ENCODE peak calls at places on chromosomes 4 and X, in four cellular contexts. J, E, Z and W are unnamed samples.

GRCh38 chr4:163610642-163611041 is 116.2 kb downstream of the TMA16 start:
- DNase-seq in J (no peak), E (peak), Z (no peak), W (no peak)

GRCh38 chrX:8607326-8607725 is 124.6 kb downstream of the ANOS1 start:
- DNase-seq in J (no peak), E (no peak), Z (no peak), W (no peak)

GRCh38 chr4:38560763-38561558 is 103.0 kb upstream of the KLF3 start:
- DNase-seq in J (no peak), E (no peak), Z (no peak), W (no peak)

GRCh38 chrX:9873952-9874351 is 87.7 kb downstream of the SHROOM2 start:
- DNase-seq in J (no peak), E (peak), Z (no peak), W (no peak)

GRCh38 chr4:4914059-4914820 is 54.8 kb downstream of the MSX1 start:
- DNase-seq in J (no peak), E (no peak), Z (no peak), W (no peak)

GRCh38 chrX:100098660-100099375 is 311.3 kb downstream of the PCDH19 start:
- DNase-seq in J (no peak), E (no peak), Z (no peak), W (no peak)

GRCh38 chrX:69493193-69493592 is 10.9 kb upstream of the NALF2 start:
- DNase-seq in J (no peak), E (peak), Z (no peak), W (peak)

GRCh38 chr4:20462426-20463175 is 210.9 kb downstream of the SLIT2 start:
- DNase-seq in J (no peak), E (no peak), Z (no peak), W (no peak)

GRCh38 chrX:17361620-17362019 is 13.4 kb upstream of the NHS start:
- DNase-seq in J (no peak), E (peak), Z (no peak), W (peak)

GRCh38 chr4:84691800-84692199 is 108.9 kb downstream of the CDS1 start:
- DNase-seq in J (no peak), E (no peak), Z (no peak), W (no peak)

GRCh38 chrX:53422091-53422914 is at the start of the genes RIBC1 and SMC1A:
- DNase-seq in J (peak), E (peak), Z (peak), W (peak)

GRCh38 chr4:71251266-71251665 is 87.6 kb upstream of the SLC4A4 start:
- DNase-seq in J (no peak), E (no peak), Z (no peak), W (no peak)

GRCh38 chr4:87506974-87507701 is 22.0 kb downstream of the SPARCL1 start:
- DNase-seq in J (no peak), E (no peak), Z (no peak), W (no peak)

GRCh38 chrX:55524487-55524886 is 34.8 kb upstream of the USP51 start:
- DNase-seq in J (no peak), E (peak), Z (no peak), W (no peak)

GRCh38 chr4:20086067-20086466 is 165.6 kb upstream of the SLIT2 start:
- DNase-seq in J (no peak), E (no peak), Z (no peak), W (no peak)

GRCh38 chrX:70444326-70445196 is at the start of gene DLG3:
- DNase-seq in J (no peak), E (peak), Z (no peak), W (no peak)

GRCh38 chrX:79107891-79108718 is 36.4 kb upstream of the GPR174 start:
- DNase-seq in J (no peak), E (no peak), Z (no peak), W (no peak)

GRCh38 chr4:20995591-20995990 is 295.3 kb downstream of the PACRGL start:
- DNase-seq in J (no peak), E (no peak), Z (no peak), W (no peak)

GRCh38 chr4:80201326-80202151 is 4.2 kb downstream of the PRDM8 start:
- DNase-seq in J (peak), E (peak), Z (peak), W (no peak)

GRCh38 chr4:14650127-14650526 is 352.2 kb upstream of the CPEB2 start:
- DNase-seq in J (no peak), E (no peak), Z (no peak), W (no peak)

GRCh38 chr4:177692907-177693306 is 250.7 kb upstream of the AGA start:
- DNase-seq in J (no peak), E (no peak), Z (no peak), W (no peak)

GRCh38 chr4:106985830-106986229 is 50.3 kb downstream of the DKK2 start:
- DNase-seq in J (no peak), E (no peak), Z (no peak), W (no peak)

GRCh38 chrX:40104649-40105015 is 6.9 kb upstream of the BCOR start:
- DNase-seq in J (no peak), E (peak), Z (peak), W (no peak)

GRCh38 chr4:186940476-186940875 is 216.8 kb upstream of the FAT1 start:
- DNase-seq in J (no peak), E (no peak), Z (no peak), W (no peak)

GRCh38 chr4:186946140-186946539 is 222.5 kb upstream of the FAT1 start:
- DNase-seq in J (no peak), E (peak), Z (no peak), W (no peak)

GRCh38 chr4:186943607-186943908 is 219.9 kb upstream of the FAT1 start:
- DNase-seq in J (no peak), E (no peak), Z (no peak), W (no peak)

GRCh38 chr4:186939766-186940165 is 216.1 kb upstream of the FAT1 start:
- DNase-seq in J (no peak), E (no peak), Z (no peak), W (no peak)

GRCh38 chr4:186942745-186943606 is 219.3 kb upstream of the FAT1 start:
- DNase-seq in J (no peak), E (peak), Z (peak), W (no peak)
- H3K9ac ChIP-seq in J (no peak), E (no peak), Z (no peak), W (no peak)

GRCh38 chr4:185773419-185773818 is 38.6 kb downstream of the SORBS2 start:
- DNase-seq in J (no peak), E (peak), Z (no peak), W (no peak)
- H3K9ac ChIP-seq in J (no peak), E (no peak), Z (peak), W (no peak)

GRCh38 chr4:8435656-8436121 is 4.8 kb downstream of the ACOX3 start:
- DNase-seq in J (no peak), E (no peak), Z (no peak), W (no peak)
- H3K9ac ChIP-seq in J (no peak), E (no peak), Z (no peak), W (no peak)

GRCh38 chr4:6767725-6768538 is 14.6 kb upstream of the KIAA0232 start:
- DNase-seq in J (no peak), E (no peak), Z (peak), W (no peak)

GRCh38 chr4:6770581-6771228 is 11.8 kb upstream of the KIAA0232 start:
- DNase-seq in J (no peak), E (no peak), Z (no peak), W (no peak)

GRCh38 chr4:6769984-6770420 is 12.5 kb upstream of the KIAA0232 start:
- DNase-seq in J (no peak), E (no peak), Z (peak), W (no peak)

GRCh38 chr4:6768539-6768905 is 14.0 kb upstream of the KIAA0232 start:
- DNase-seq in J (no peak), E (no peak), Z (no peak), W (no peak)

DNA sequence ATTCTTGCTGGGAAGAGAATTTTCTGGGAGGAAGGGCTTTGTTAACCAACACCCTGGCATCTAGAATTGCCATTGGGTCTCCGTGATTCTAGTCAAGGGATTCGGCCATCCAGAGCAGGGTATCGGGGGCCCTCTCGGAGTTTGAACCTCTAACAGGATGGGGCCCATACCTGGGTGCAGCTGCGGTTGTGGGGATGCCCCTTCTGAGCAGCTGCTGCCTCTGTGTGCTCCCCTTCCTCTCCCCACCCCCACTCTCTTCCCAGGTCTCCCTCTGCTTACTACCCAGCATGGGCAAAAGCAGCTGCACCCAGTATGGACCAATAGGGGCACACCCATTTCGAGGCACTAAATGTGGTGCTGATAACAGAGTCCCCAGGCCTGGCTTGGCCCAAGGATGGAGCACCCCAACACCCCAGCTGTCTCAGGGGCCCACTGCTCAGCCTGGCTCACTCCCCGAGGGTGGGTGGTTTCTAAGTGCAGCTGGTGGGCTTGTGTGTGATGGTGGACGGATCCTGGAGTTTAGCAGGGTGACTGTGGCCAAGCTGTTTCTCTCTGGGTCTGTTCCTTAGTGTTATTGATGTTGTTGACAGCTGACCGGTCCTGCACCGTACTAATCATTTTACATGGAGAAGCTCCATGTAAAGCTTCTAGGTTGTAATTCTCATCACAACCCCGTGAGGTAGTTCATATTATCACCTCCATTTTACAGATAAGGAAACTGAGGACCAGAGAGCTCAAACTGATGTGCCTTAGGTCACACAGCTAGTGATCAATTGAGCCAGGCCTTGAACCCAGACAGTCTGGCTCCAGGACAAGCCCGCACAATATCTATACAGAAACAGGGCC is 13.2 kb upstream of the KIAA0232 start:
- DNase-seq in J (no peak), E (no peak), Z (peak), W (no peak)
- H3K9ac ChIP-seq in J (no peak), E (no peak), Z (no peak), W (no peak)

DNA sequence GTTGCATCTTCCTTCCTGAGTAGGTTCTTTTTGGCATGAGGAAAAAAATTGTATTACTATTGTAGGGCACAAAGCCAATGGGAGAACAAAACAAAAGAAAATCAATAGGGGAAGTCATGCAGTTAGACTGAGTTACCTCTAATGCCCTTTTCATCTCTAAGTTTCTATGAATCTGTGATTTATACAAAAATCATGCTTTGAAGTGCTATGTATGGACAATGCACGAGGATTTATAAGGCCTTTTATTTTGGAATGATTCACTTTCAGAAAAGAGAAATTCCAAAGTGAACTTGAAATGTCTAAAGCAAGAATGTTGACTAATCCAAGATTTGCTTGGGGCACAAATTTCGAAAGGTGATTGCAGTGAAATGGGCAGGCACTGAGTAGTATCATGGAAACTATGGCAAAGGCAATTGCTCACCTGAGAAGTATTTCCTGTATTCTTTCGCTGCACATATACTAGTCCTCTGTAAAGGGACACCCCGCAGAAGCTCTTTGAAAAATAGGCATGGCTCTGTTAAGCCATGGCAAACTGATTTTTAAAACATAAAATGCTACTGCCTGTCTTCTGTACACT is 52.8 kb downstream of the ADGRG4 start:
- DNase-seq in J (no peak), E (no peak), Z (no peak), W (no peak)
- H3K9ac ChIP-seq in J (no peak), E (no peak), Z (no peak), W (no peak)